ENCODE peak calls at places on chromosomes 5 and 9, in five cellular contexts. R is SJSA1, W is uterus, J is AG10803, Y is dorsolateral prefrontal cortex. S is an unnamed sample.
A peak's percentile ranks its signal among the peaks of the same experiment; 100 is the strongest.

GRCh38 chr5:111512026-111512405 is 319 bp downstream of the STARD4 start:
- DNase-seq in J (no peak), Y (peak; percentile 23), W (no peak), R (no peak), S (peak; percentile 68)

GRCh38 chr9:77595426-77596051 is 52.6 kb downstream of the GNA14 start:
- DNase-seq in W (no peak), Y (no peak), R (no peak), J (no peak), S (no peak)

GRCh38 chr5:103942587-103943186 is 380.1 kb upstream of the NUDT12 start:
- DNase-seq in R (no peak), J (no peak), Y (no peak), W (no peak), S (no peak)

GRCh38 chr5:54229041-54229780 is 81.2 kb downstream of the ARL15 start:
- DNase-seq in W (peak; percentile 74), R (peak; percentile 56), Y (peak; percentile 70), J (peak; percentile 60), S (peak; percentile 61)

GRCh38 chr9:121316378-121316777 is 48.4 kb downstream of the GSN start:
- DNase-seq in R (no peak), W (no peak), J (no peak), Y (no peak), S (no peak)

GRCh38 chr5:113190347-113190746 is 213.7 kb downstream of the DCP2 start:
- DNase-seq in R (no peak), W (no peak), Y (no peak), J (no peak), S (no peak)

GRCh38 chr9:109256381-109256780 is 64.5 kb downstream of the EPB41L4B start:
- DNase-seq in R (no peak), J (peak; percentile 42), Y (no peak), W (no peak), S (no peak)

GRCh38 chr9:15206949-15207696 is 99.9 kb downstream of the TTC39B start:
- DNase-seq in R (no peak), Y (no peak), W (no peak), J (no peak), S (no peak)

GRCh38 chr5:68257207-68257606 is 41.7 kb downstream of the PIK3R1 start:
- DNase-seq in R (no peak), J (no peak), W (no peak), Y (no peak), S (no peak)

GRCh38 chr5:127112347-127112864 is 39.1 kb upstream of the C5orf63 start:
- DNase-seq in R (no peak), W (no peak), Y (no peak), J (peak; percentile 15), S (peak; percentile 28)

GRCh38 chr9:91897201-91897600 is 52.8 kb downstream of the ROR2 start:
- DNase-seq in J (no peak), Y (no peak), W (no peak), R (no peak), S (no peak)

GRCh38 chr5:142239394-142240159 is 85.2 kb downstream of the SPRY4 start:
- DNase-seq in W (no peak), J (peak; percentile 26), R (no peak), Y (no peak), S (no peak)

GRCh38 chr9:81372628-81373191 is 316.6 kb downstream of the TLE1 start:
- DNase-seq in W (peak; percentile 29), J (no peak), Y (no peak), R (no peak), S (no peak)

GRCh38 chr5:120465281-120465961 is 1.3 kb downstream of the PRR16 start:
- DNase-seq in R (peak; percentile 67), W (peak; percentile 69), J (peak; percentile 72), Y (peak; percentile 21), S (peak; percentile 73)

GRCh38 chr9:123637596-123637939 is 281.6 kb downstream of the CRB2 start:
- DNase-seq in W (no peak), J (peak; percentile 29), Y (no peak), R (no peak), S (peak; percentile 57)

GRCh38 chr9:120383611-120383998 is 196.4 kb downstream of the CDK5RAP2 start:
- DNase-seq in J (no peak), Y (no peak), R (no peak), W (no peak), S (no peak)

GRCh38 chr9:16262467-16263261 is 607.8 kb downstream of the BNC2 start:
- DNase-seq in R (no peak), W (no peak), J (no peak), Y (no peak), S (peak; percentile 44)

GRCh38 chr5:62645223-62645622 is 66.6 kb downstream of the LRRC70 start:
- DNase-seq in R (no peak), J (no peak), W (no peak), Y (no peak), S (no peak)

GRCh38 chr5:160213537-160213936 is 15.8 kb upstream of the FABP6 start:
- DNase-seq in W (no peak), J (no peak), Y (no peak), R (no peak), S (no peak)

GRCh38 chr9:117278656-117279055 is 136.2 kb downstream of the ASTN2 start:
- DNase-seq in Y (no peak), W (no peak), R (no peak), J (no peak), S (no peak)

GRCh38 chr5:139848508-139849100 is 53.0 kb downstream of the PSD2 start:
- DNase-seq in Y (no peak), J (no peak), R (no peak), W (peak; percentile 21), S (no peak)
- H3K4me3 ChIP-seq in Y (peak overlapping the region; percentile 69), J (peak overlapping the region; percentile 41), R (peak overlapping the region; percentile 38), W (peak overlapping the region; percentile 14), S (no peak overlapping the region)

GRCh38 chr5:132273631-132274030 is 16.1 kb downstream of the PDLIM4 start:
- DNase-seq in R (peak; percentile 15), J (no peak), Y (no peak), W (no peak), S (no peak)
- H3K4me3 ChIP-seq in R (no peak overlapping the region), J (no peak overlapping the region), Y (no peak overlapping the region), W (no peak overlapping the region), S (no peak overlapping the region)

GRCh38 chr9:93468763-93469456 is 15.5 kb upstream of the FAM120AOS start:
- DNase-seq in Y (no peak), R (no peak), J (peak; percentile 53), W (peak; percentile 30), S (peak; percentile 83)
- H3K4me3 ChIP-seq in Y (no peak overlapping the region), R (no peak overlapping the region), J (peak overlapping the region; percentile 23), W (no peak overlapping the region), S (peak overlapping the region; percentile 36)

GRCh38 chr5:5951953-5952352 is 426.4 kb downstream of the MED10 start:
- DNase-seq in W (no peak), Y (no peak), J (no peak), R (no peak), S (no peak)

GRCh38 chr5:5954199-5954598 is 424.1 kb downstream of the MED10 start:
- DNase-seq in Y (no peak), J (no peak), R (no peak), W (no peak), S (no peak)

GRCh38 chr5:5953641-5954040 is 424.7 kb downstream of the MED10 start:
- DNase-seq in Y (no peak), R (no peak), W (no peak), J (no peak), S (no peak)

DNA sequence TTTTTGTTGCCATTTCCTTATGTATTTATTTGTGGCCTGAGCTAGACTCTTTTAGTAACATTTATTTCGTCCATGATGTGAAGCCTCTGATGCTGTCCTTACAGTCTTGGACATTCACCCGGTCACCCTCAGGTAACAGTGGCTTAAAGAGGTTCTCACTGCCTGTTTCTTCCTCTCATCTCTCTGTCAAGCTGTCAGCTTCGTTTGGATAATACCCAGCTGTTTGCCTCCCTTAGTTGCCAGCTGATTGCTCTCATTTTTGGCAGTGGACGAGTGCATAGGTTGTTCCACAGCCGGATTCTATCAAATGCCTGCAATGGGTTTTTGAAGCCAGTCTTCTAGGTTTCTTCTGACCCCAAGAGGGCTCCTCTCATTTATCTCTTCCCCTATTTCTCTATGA is 427.7 kb downstream of the MED10 start:
- DNase-seq in J (no peak), Y (no peak), W (no peak), R (no peak), S (no peak)
- H3K4me3 ChIP-seq in J (no peak overlapping the region), Y (no peak overlapping the region), W (no peak overlapping the region), R (no peak overlapping the region), S (no peak overlapping the region)

DNA sequence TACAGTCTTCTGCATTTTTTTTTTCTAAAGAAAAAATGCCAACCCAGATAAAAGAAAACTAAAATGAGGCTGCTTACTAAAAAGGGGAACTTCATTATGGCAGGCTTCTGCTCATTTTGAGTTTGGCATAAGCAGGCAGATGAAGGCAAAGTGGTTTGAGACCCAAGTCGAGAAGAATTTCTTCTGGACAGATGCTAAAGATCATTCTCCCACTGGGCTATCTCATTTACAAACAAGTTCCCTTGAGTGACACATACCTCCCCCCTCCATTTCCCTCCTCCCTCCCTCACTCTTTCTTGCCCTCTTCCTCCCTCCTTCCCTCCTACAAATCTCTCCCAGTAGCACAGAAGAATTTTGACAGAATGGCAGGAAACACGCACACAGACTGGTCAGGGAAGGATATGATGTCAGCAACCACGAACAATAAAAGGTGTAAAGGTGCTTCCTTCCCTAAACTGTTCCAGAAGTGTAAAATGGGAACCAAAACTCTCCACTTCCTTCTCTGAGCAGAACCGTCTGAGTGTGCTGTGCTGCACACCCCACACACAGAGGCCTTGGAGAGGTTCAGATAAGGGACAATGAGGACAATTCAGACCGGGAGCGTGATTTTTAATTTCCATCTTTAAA is 55.9 kb downstream of the MEF2C start:
- DNase-seq in Y (no peak), J (peak; percentile 56), W (peak; percentile 50), R (peak; percentile 46), S (peak; percentile 42)
- H3K4me3 ChIP-seq in Y (peak overlapping the region; percentile 12), J (peak overlapping the region; percentile 7), W (no peak overlapping the region), R (no peak overlapping the region), S (no peak overlapping the region)

GRCh38 chr5:1931590-1932138 is 48.9 kb upstream of the IRX4 start:
- DNase-seq in Y (no peak), J (no peak), R (no peak), W (peak; percentile 37), S (no peak)

GRCh38 chr5:1930501-1930879 is 47.8 kb upstream of the IRX4 start:
- DNase-seq in Y (no peak), W (no peak), R (peak; percentile 48), J (no peak), S (no peak)

GRCh38 chr5:1933364-1934055 is 50.8 kb upstream of the IRX4 start:
- DNase-seq in Y (no peak), R (no peak), J (no peak), W (no peak), S (no peak)

GRCh38 chr5:1929108-1929991 is 46.6 kb upstream of the IRX4 start:
- DNase-seq in Y (no peak), W (no peak), J (no peak), R (peak; percentile 29), S (no peak)

GRCh38 chr5:1930880-1931589 is 48.3 kb upstream of the IRX4 start:
- DNase-seq in Y (no peak), W (no peak), J (no peak), R (peak; percentile 45), S (no peak)
- H3K4me3 ChIP-seq in Y (peak overlapping the region; percentile 63), W (peak overlapping the region; percentile 36), J (no peak overlapping the region), R (no peak overlapping the region), S (no peak overlapping the region)

GRCh38 chr5:137190441-137190840 is 308.7 kb downstream of the SPOCK1 start:
- DNase-seq in Y (no peak), R (no peak), J (peak; percentile 81), W (no peak), S (peak; percentile 16)
- H3K4me3 ChIP-seq in Y (no peak overlapping the region), R (no peak overlapping the region), J (no peak overlapping the region), W (no peak overlapping the region), S (no peak overlapping the region)